ENCODE peak calls at places on chromosomes 2 and 18, in nine cellular contexts. I is ELR; A is CD4-positive, alpha-beta T cell; U is EL; B is activated effector memory CD4-positive, alpha-beta T cell treated with Interleukin-2 at 50 U/mL for 16 hours; H is stimulated activated CD4-positive, alpha-beta T cell treated with anti-CD3 and anti-CD28 coated beads, Interleukin-12 subunit alpha, Interleukin-12 subunit beta, amount 100 ng/mL, for 4 hours; S is cortex of kidney; O is RCC 7860; L is ELF-1. J is an unnamed sample.
A peak's percentile ranks its signal among the peaks of the same experiment; 100 is the strongest.

GRCh38 chr18:10822457-10822856 is 296.6 kb downstream of the NAPG start:
- DNase-seq in I (no peak), A (no peak), U (no peak), B (no peak), H (no peak), S (no peak), O (no peak), L (peak; percentile 51), J (no peak)

GRCh38 chr2:35298493-35298892 is 1057.1 kb upstream of the CRIM1 start:
- DNase-seq in I (peak; percentile 2), A (no peak), U (peak; percentile 67), B (no peak), H (no peak), S (no peak), O (peak; percentile 76), L (no peak), J (no peak)

GRCh38 chr2:234453216-234453615 is 43.7 kb downstream of the ARL4C start:
- DNase-seq in I (no peak), A (peak; percentile 41), U (no peak), B (no peak), H (no peak), S (no peak), O (no peak), L (no peak), J (no peak)

GRCh38 chr2:10448208-10448645 is at the start of gene ODC1:
- DNase-seq in I (peak; percentile 92), A (peak; percentile 97), U (peak; percentile 94), B (peak; percentile 95), H (peak; percentile 100), S (peak; percentile 49), O (peak; percentile 92), L (peak; percentile 92), J (peak; percentile 94)

GRCh38 chr18:8695932-8696510 is 9.3 kb upstream of the MTCL1 start:
- DNase-seq in I (no peak), A (no peak), U (no peak), B (no peak), H (no peak), S (no peak), O (no peak), L (no peak), J (no peak)

GRCh38 chr2:9001229-9001628 is 2.3 kb downstream of the MBOAT2 start:
- DNase-seq in I (peak; percentile 84), A (no peak), U (peak; percentile 57), B (no peak), H (no peak), S (no peak), O (no peak), L (no peak), J (no peak)

GRCh38 chr18:49519041-49519971 is 32.3 kb upstream of the C18orf32 start:
- DNase-seq in I (no peak), A (no peak), U (no peak), B (no peak), H (no peak), S (no peak), O (no peak), L (peak; percentile 54), J (no peak)

GRCh38 chr18:76619342-76620315 is 124.6 kb upstream of the ZNF516 start:
- DNase-seq in I (peak; percentile 15), A (no peak), U (peak; percentile 52), B (no peak), H (no peak), S (no peak), O (no peak), L (peak; percentile 81), J (no peak)

GRCh38 chr2:178271629-178272333 is 77.5 kb downstream of the OSBPL6 start:
- DNase-seq in I (no peak), A (no peak), U (no peak), B (no peak), H (no peak), S (no peak), O (no peak), L (no peak), J (no peak)

GRCh38 chr2:215609089-215610032 is 173.5 kb upstream of the FN1 start:
- DNase-seq in I (peak; percentile 89), A (no peak), U (peak; percentile 86), B (no peak), H (no peak), S (no peak), O (peak; percentile 92), L (no peak), J (peak; percentile 4)

GRCh38 chr2:173978447-173978846 is 13.3 kb upstream of the SP3 start:
- DNase-seq in I (peak; percentile 54), A (no peak), U (no peak), B (no peak), H (no peak), S (no peak), O (peak; percentile 56), L (no peak), J (no peak)

GRCh38 chr2:61733563-61733962 is 120.3 kb downstream of the FAM161A start:
- DNase-seq in I (no peak), A (no peak), U (peak; percentile 12), B (no peak), H (no peak), S (no peak), O (no peak), L (no peak), J (no peak)

GRCh38 chr2:127420039-127420864 is 2.0 kb downstream of the PROC start:
- DNase-seq in I (no peak), A (no peak), U (no peak), B (no peak), H (no peak), S (no peak), O (no peak), L (no peak), J (no peak)

GRCh38 chr2:200350796-200351195 is 44.3 kb downstream of the SPATS2L start:
- DNase-seq in I (no peak), A (no peak), U (peak; percentile 56), B (no peak), H (no peak), S (no peak), O (no peak), L (no peak), J (no peak)

GRCh38 chr2:48961009-48961408 is 193.3 kb downstream of the FSHR start:
- DNase-seq in I (no peak), A (no peak), U (no peak), B (no peak), H (no peak), S (no peak), O (no peak), L (no peak), J (no peak)

GRCh38 chr18:54717673-54718435 is 110.4 kb upstream of the RAB27B start:
- DNase-seq in I (no peak), A (peak; percentile 29), U (no peak), B (peak; percentile 24), H (peak; percentile 32), S (no peak), O (no peak), L (peak; percentile 13), J (no peak)

GRCh38 chr2:37379881-37380296 is 35.5 kb downstream of the QPCT start:
- DNase-seq in I (peak; percentile 80), A (no peak), U (peak; percentile 53), B (no peak), H (no peak), S (no peak), O (peak; percentile 68), L (no peak), J (no peak)

GRCh38 chr2:52571380-52572347 is 1195.9 kb upstream of the CHAC2 start:
- DNase-seq in I (no peak), A (no peak), U (no peak), B (no peak), H (no peak), S (no peak), O (no peak), L (no peak), J (no peak)

GRCh38 chr2:219309278-219309677 is at the start of gene PTPRN:
- DNase-seq in I (peak; percentile 35), A (no peak), U (no peak), B (no peak), H (no peak), S (no peak), O (no peak), L (peak; percentile 80), J (no peak)

GRCh38 chr2:86072271-86072858 is 33.3 kb downstream of the POLR1A start:
- DNase-seq in I (no peak), A (no peak), U (no peak), B (no peak), H (no peak), S (no peak), O (no peak), L (no peak), J (peak; percentile 50)

GRCh38 chr2:208358758-208359631 is 47.6 kb upstream of the PTH2R start:
- DNase-seq in I (no peak), A (no peak), U (no peak), B (no peak), H (no peak), S (no peak), O (no peak), L (no peak), J (no peak)

GRCh38 chr18:2932247-2933181 is 80.4 kb downstream of the LPIN2 start:
- DNase-seq in I (peak; percentile 80), A (no peak), U (peak; percentile 67), B (no peak), H (no peak), S (no peak), O (peak; percentile 18), L (peak; percentile 42), J (peak; percentile 68)

GRCh38 chr2:113118263-113118657 is 9.1 kb upstream of the IL1RN start:
- DNase-seq in I (no peak), A (no peak), U (no peak), B (no peak), H (no peak), S (no peak), O (no peak), L (no peak), J (no peak)

GRCh38 chr2:74573747-74574562 is 19.4 kb downstream of the DOK1 start:
- DNase-seq in I (peak; percentile 76), A (no peak), U (peak; percentile 77), B (no peak), H (no peak), S (no peak), O (no peak), L (no peak), J (no peak)

GRCh38 chr2:73925853-73926492 is 707 bp upstream of the DGUOK start:
- DNase-seq in I (no peak), A (no peak), U (no peak), B (no peak), H (no peak), S (no peak), O (no peak), L (peak; percentile 62), J (no peak)

GRCh38 chr2:197075754-197076337 is 149.3 kb upstream of the PGAP1 start:
- DNase-seq in I (peak; percentile 40), A (no peak), U (peak; percentile 30), B (no peak), H (no peak), S (no peak), O (no peak), L (no peak), J (peak; percentile 15)

GRCh38 chr2:216754812-216755211 is 59.5 kb upstream of the IGFBP5 start:
- DNase-seq in I (no peak), A (no peak), U (no peak), B (no peak), H (no peak), S (no peak), O (no peak), L (no peak), J (no peak)

GRCh38 chr2:47656715-47657600 is 126.0 kb upstream of the MSH6 start:
- DNase-seq in I (peak; percentile 71), A (no peak), U (peak; percentile 15), B (no peak), H (no peak), S (no peak), O (peak; percentile 37), L (no peak), J (no peak)

GRCh38 chr2:29051730-29052129 is 22.6 kb downstream of the PCARE start:
- DNase-seq in I (no peak), A (no peak), U (no peak), B (no peak), H (no peak), S (no peak), O (no peak), L (no peak), J (no peak)

GRCh38 chr2:221629478-221629877 is 57.4 kb upstream of the EPHA4 start:
- DNase-seq in I (peak; percentile 76), A (no peak), U (peak; percentile 89), B (no peak), H (no peak), S (no peak), O (peak; percentile 77), L (peak; percentile 41), J (peak; percentile 89)

GRCh38 chr2:112795720-112796119 is 11.4 kb upstream of the IL1A start:
- DNase-seq in I (no peak), A (no peak), U (no peak), B (no peak), H (no peak), S (no peak), O (no peak), L (peak; percentile 85), J (no peak)